ENCODE peak calls at places on chromosomes 7 and 10, in five cellular contexts. E is thoracic aorta, I is mesendoderm, M is brain microvascular endothelial cell, F is neuronal stem cell. Y is an unnamed sample. For H3K36me3, the result is how much of the 10 kb centered on the place peaks cover.

GRCh38 chr10:36608866-36609265 is 516.5 kb upstream of the ANKRD30A start:
- DNase-seq in E (no peak), M (no peak), F (no peak), I (no peak), Y (no peak)

GRCh38 chr7:141043621-141044020 is 28.9 kb upstream of the MRPS33 start:
- DNase-seq in I (peak), M (no peak), F (no peak), E (no peak), Y (no peak)

GRCh38 chr7:26525413-26526287 is 234.0 kb downstream of the SNX10 start:
- DNase-seq in F (no peak), I (no peak), M (no peak), E (no peak), Y (no peak)

GRCh38 chr10:71605263-71605962 is 114.2 kb downstream of the C10orf105 start:
- DNase-seq in M (peak), F (no peak), E (no peak), I (no peak), Y (no peak)

GRCh38 chr7:149856-150636 is 42.3 kb upstream of the FAM20C start:
- DNase-seq in M (no peak), E (no peak), I (peak), F (no peak), Y (no peak)

GRCh38 chr10:14671383-14671782 is 103.3 kb downstream of the FAM107B start:
- DNase-seq in I (no peak), M (no peak), E (no peak), F (no peak), Y (no peak)

GRCh38 chr7:38678342-38679054 is 47.3 kb upstream of the AMPH start:
- DNase-seq in E (no peak), F (no peak), I (no peak), M (no peak), Y (no peak)

GRCh38 chr7:45033261-45033930 is 33.4 kb downstream of the CCM2 start:
- DNase-seq in M (peak), I (no peak), F (no peak), E (no peak), Y (peak)

GRCh38 chr10:50937230-50937907 is 51.9 kb upstream of the A1CF start:
- DNase-seq in F (no peak), M (peak), E (no peak), I (peak), Y (no peak)

GRCh38 chr10:80406249-80406648 is 2.1 kb upstream of the PRXL2A start:
- DNase-seq in F (no peak), E (no peak), I (no peak), M (no peak), Y (no peak)

GRCh38 chr10:80405035-80405434 is 3.3 kb upstream of the PRXL2A start:
- DNase-seq in I (no peak), E (no peak), F (no peak), M (no peak), Y (no peak)

GRCh38 chr10:80407836-80408197 is 534 bp upstream of the PRXL2A start:
- DNase-seq in M (no peak), F (no peak), I (peak), E (no peak), Y (peak)

GRCh38 chr10:80408198-80409085 is at the start of gene PRXL2A:
- DNase-seq in F (peak), E (peak), I (peak), M (peak), Y (peak)

DNA sequence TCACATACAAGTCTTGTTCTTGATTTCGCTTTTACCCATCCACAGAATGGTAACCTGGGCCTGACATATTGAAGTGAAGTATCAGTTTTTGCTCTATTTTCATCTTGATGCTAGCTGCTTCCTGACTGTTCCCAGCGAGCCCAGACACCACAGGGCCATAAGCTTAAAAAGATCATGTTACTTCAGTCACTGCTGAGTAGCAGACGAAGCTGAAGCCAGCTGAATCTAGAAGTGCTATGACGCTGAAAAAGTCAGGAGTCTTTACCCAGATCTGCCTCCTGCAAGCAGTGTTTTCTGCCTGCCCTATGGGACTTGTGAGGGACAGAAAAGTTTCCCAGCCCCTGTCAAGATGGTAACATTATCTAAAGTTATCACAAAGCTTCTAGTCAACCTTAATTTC is 2.7 kb upstream of the PRXL2A start:
- DNase-seq in M (peak), I (peak), F (no peak), E (no peak), Y (peak)
- H3K27ac ChIP-seq in M (no peak), I (no peak), F (no peak), E (no peak), Y (peak)

GRCh38 chr7:1176891-1177373 is 16.9 kb upstream of the ZFAND2A start:
- DNase-seq in E (no peak), M (peak), F (no peak), I (peak), Y (peak)

GRCh38 chr7:1172666-1173523 is 12.9 kb upstream of the ZFAND2A start:
- DNase-seq in I (no peak), M (no peak), E (no peak), F (no peak), Y (no peak)

GRCh38 chr7:1175597-1175966 is 15.6 kb upstream of the ZFAND2A start:
- DNase-seq in M (no peak), F (no peak), I (no peak), E (no peak), Y (no peak)

GRCh38 chr7:1174881-1175596 is 15.0 kb upstream of the ZFAND2A start:
- DNase-seq in E (no peak), F (no peak), I (no peak), M (no peak), Y (no peak)

GRCh38 chr7:1175967-1176851 is 16.2 kb upstream of the ZFAND2A start:
- DNase-seq in M (peak), E (peak), F (peak), I (peak), Y (peak)
- H3K4me3 ChIP-seq in M (peak), E (peak), F (no peak), I (no peak), Y (peak)

DNA sequence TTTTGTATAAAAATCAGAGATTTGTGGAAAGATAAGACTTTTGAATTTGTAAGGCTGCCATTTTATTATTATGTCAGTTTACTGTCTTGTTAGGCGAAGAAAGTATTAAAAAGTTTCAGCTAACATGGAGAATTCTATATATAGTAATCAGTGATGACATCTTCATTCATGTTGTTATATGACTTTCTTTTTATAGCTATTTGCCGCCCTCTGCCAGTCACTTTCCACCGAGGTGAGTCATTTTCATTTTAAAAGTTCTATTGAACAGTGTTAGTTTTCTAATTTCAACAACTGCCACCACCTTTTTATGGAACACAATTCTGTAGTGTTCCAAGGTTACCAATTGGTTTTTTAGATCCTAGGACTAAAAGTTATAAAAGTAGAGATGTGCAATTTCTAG is 11.8 kb downstream of the CUTC start:
- DNase-seq in E (no peak), I (no peak), F (no peak), M (no peak), Y (no peak)
- H3K36me3 ChIP-seq in E (under half), I (under half), F (under half), M (under half), Y (half or more)

GRCh38 chr7:151061241-151062110 is 2.1 kb downstream of the SLC4A2 start:
- DNase-seq in M (no peak), F (no peak), E (no peak), I (peak), Y (no peak)
- H3K27ac ChIP-seq in M (peak), F (no peak), E (no peak), I (no peak), Y (peak)

DNA sequence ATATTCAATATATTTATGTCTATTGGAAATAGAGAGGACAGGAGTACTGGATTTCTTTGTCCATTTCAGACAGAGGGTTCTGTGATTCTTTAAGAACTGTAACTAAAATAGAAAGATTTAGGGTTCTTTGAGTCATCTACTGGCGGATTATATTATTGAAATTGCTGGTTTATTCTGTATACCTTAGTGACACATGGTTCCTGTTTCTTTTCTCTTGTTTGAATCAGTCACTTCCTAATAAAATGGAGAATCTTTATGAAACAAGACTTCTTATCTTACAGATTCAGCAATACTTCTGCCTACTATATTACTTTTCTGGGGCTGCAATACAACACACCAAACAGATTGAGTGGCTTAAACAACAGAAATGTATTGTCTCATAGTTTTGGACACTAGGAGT is 20.8 kb upstream of the ZNF800 start:
- DNase-seq in E (no peak), M (no peak), F (no peak), I (no peak), Y (no peak)
- H3K4me3 ChIP-seq in E (no peak), M (no peak), F (no peak), I (no peak), Y (no peak)

DNA sequence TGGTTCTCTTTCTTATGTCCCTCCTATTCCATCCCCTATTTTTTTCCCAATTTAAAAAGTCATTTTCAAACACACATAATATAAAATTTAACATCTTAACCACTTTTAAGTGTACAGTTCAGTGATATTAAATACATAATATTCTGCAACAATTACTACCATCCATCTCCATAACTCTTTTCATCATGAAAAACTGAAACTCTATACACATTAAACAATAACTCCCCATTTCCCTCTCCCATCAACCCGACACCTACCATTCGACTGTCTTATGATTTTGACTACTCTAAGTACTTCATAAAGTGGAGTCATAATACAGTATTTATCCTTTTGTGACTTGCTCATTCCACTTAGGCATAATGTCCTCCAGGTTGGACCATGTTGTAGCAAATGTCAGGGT is 2.6 kb downstream of the KIF11 start:
- DNase-seq in M (no peak), I (no peak), E (no peak), F (no peak), Y (no peak)
- H3K36me3 ChIP-seq in M (under half), I (under half), E (under half), F (under half), Y (under half)

DNA sequence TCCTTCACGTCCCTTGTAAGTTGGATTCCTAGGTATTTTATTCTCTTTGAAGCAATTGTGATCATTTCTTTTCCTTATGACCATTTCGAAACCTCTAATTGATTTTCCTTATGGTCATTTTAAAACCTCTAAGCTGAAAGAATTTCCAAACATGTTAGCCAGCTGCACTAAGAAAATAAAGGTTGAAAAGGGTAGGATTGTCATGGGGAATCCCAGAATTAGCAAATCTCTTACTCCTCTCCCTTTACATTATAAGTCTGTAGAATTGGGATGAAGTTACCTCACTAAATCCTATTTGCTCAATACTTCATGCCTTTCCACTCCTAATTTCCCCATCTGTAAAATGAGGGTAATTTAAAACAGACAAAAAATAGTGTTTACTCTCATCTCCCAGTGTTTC is 79.5 kb downstream of the FAM185A start:
- DNase-seq in I (no peak), E (no peak), M (no peak), F (no peak), Y (no peak)
- H3K27ac ChIP-seq in I (no peak), E (no peak), M (no peak), F (no peak), Y (no peak)

GRCh38 chr7:151761957-151762356 is 115.0 kb downstream of the PRKAG2 start:
- DNase-seq in I (no peak), M (no peak), E (no peak), F (no peak), Y (no peak)

GRCh38 chr7:151757274-151757673 is 119.6 kb downstream of the PRKAG2 start:
- DNase-seq in M (peak), F (no peak), I (no peak), E (no peak), Y (no peak)

GRCh38 chr7:151758994-151759540 is 117.8 kb downstream of the PRKAG2 start:
- DNase-seq in E (no peak), I (no peak), M (no peak), F (no peak), Y (no peak)

GRCh38 chr7:151761256-151761655 is 115.7 kb downstream of the PRKAG2 start:
- DNase-seq in F (no peak), E (no peak), M (no peak), I (peak), Y (no peak)

GRCh38 chr7:151759591-151760042 is 117.3 kb downstream of the PRKAG2 start:
- DNase-seq in E (no peak), I (peak), M (peak), F (peak), Y (peak)
- H3K4me3 ChIP-seq in E (no peak), I (no peak), M (no peak), F (no peak), Y (no peak)